ENCODE peak calls at places on chromosomes 4 and X, in six cellular contexts. Z, W, E, P, S and K are unnamed samples.

GRCh38 chrX:96837808-96838207 is 45.9 kb upstream of the RPA4 start:
- DNase-seq in P (no peak), Z (no peak), W (no peak), S (no peak), E (no peak), K (no peak)

GRCh38 chrX:7254144-7254543 is 106.2 kb upstream of the PUDP start:
- DNase-seq in P (no peak), W (peak), E (no peak), Z (no peak), S (no peak), K (no peak)

GRCh38 chrX:78619829-78620228 is 39.3 kb downstream of the RTL3 start:
- DNase-seq in P (no peak), E (no peak), W (no peak), S (no peak), Z (no peak), K (no peak)

GRCh38 chr4:8176547-8177399 is 18.2 kb upstream of the ABLIM2 start:
- DNase-seq in W (peak), Z (no peak), P (peak), S (peak), E (no peak), K (peak)

GRCh38 chr4:39043058-39043696 is 11.0 kb upstream of the TMEM156 start:
- DNase-seq in S (no peak), Z (no peak), E (no peak), W (no peak), P (no peak), K (no peak)

GRCh38 chr4:101279377-101279871 is 67.9 kb downstream of the PPP3CA start:
- DNase-seq in Z (no peak), E (peak), P (peak), S (no peak), W (peak), K (no peak)

GRCh38 chr4:149371021-149371420 is 444.6 kb downstream of the IQCM start:
- DNase-seq in S (no peak), W (peak), E (peak), Z (no peak), P (peak), K (peak)

GRCh38 chrX:370244-370962 is 16.3 kb downstream of the PPP2R3B start:
- DNase-seq in Z (no peak), P (no peak), S (no peak), E (no peak), W (no peak), K (no peak)

GRCh38 chr4:22471999-22472434 is 43.8 kb downstream of the ADGRA3 start:
- DNase-seq in W (no peak), E (no peak), Z (no peak), S (no peak), P (no peak), K (no peak)

GRCh38 chr4:79652726-79653125 is 244.7 kb upstream of the GK2 start:
- DNase-seq in Z (no peak), S (no peak), E (no peak), W (no peak), P (no peak), K (no peak)

GRCh38 chrX:106707771-106708454 is 18.6 kb upstream of the RNF128 start:
- DNase-seq in P (no peak), Z (no peak), S (no peak), E (peak), W (no peak), K (no peak)

GRCh38 chr4:8394125-8394524 is 46.4 kb downstream of the ACOX3 start:
- DNase-seq in W (no peak), S (no peak), E (peak), P (no peak), Z (no peak), K (no peak)

GRCh38 chr4:184328022-184328736 is 110.5 kb upstream of the ENPP6 start:
- DNase-seq in S (no peak), Z (no peak), W (peak), E (no peak), P (no peak), K (peak)

GRCh38 chrX:153941331-153942252 is 2.9 kb downstream of the RENBP start:
- DNase-seq in S (no peak), W (no peak), E (no peak), Z (no peak), P (no peak), K (no peak)

GRCh38 chrX:24392709-24393108 is 32.3 kb downstream of the SUPT20HL1 start:
- DNase-seq in Z (no peak), W (no peak), P (no peak), S (no peak), E (no peak), K (no peak)

GRCh38 chr4:182142146-182143085 is 100.8 kb upstream of the TENM3 start:
- DNase-seq in W (no peak), Z (no peak), E (no peak), P (no peak), S (no peak), K (no peak)

GRCh38 chr4:167826281-167826680 is 266.1 kb upstream of the ANXA10 start:
- DNase-seq in S (no peak), W (no peak), Z (no peak), P (no peak), E (no peak), K (no peak)

GRCh38 chr4:35358001-35358584 is 886.2 kb downstream of the ARAP2 start:
- DNase-seq in W (no peak), P (no peak), Z (no peak), E (no peak), S (no peak), K (no peak)

GRCh38 chr4:162392938-162393337 is 229.1 kb upstream of the FSTL5 start:
- DNase-seq in E (no peak), Z (no peak), S (no peak), W (no peak), P (no peak), K (no peak)

GRCh38 chrX:68365356-68365755 is 67.9 kb downstream of the OPHN1 start:
- DNase-seq in Z (no peak), W (no peak), S (no peak), E (no peak), P (no peak), K (no peak)

GRCh38 chr4:177356921-177357320 is 47.2 kb downstream of the NEIL3 start:
- DNase-seq in S (no peak), Z (no peak), P (no peak), E (no peak), W (no peak), K (no peak)

GRCh38 chr4:148730766-148731165 is 288.6 kb upstream of the NR3C2 start:
- DNase-seq in Z (no peak), S (no peak), P (no peak), W (no peak), E (no peak), K (no peak)

GRCh38 chrX:73930300-73930699 is 367.3 kb downstream of the CHIC1 start:
- DNase-seq in Z (no peak), W (no peak), S (no peak), E (no peak), P (no peak), K (no peak)

GRCh38 chr4:154004859-154005520 is 216.1 kb upstream of the SFRP2 start:
- DNase-seq in E (peak), W (no peak), S (no peak), Z (no peak), P (no peak), K (no peak)

GRCh38 chrX:130831347-130831722 is 71.7 kb downstream of the ENOX2 start:
- DNase-seq in Z (no peak), S (no peak), P (no peak), W (no peak), E (no peak), K (no peak)

GRCh38 chr4:41619161-41619560 is 81.2 kb downstream of the LIMCH1 start:
- DNase-seq in E (no peak), Z (no peak), S (no peak), P (no peak), W (no peak), K (no peak)

GRCh38 chr4:140330311-140330900 is 43.0 kb upstream of the SCOC start:
- DNase-seq in E (peak), W (no peak), P (peak), S (no peak), Z (no peak), K (no peak)

GRCh38 chr4:57265831-57266582 is 155.8 kb upstream of the IGFBP7 start:
- DNase-seq in P (no peak), W (no peak), S (no peak), Z (no peak), E (no peak), K (no peak)

GRCh38 chrX:24259544-24260240 is 54.2 kb downstream of the SUPT20HL2 start:
- DNase-seq in W (peak), S (peak), E (peak), Z (no peak), P (peak), K (peak)

GRCh38 chr4:74659576-74660411 is 134.5 kb downstream of the BTC start:
- DNase-seq in W (no peak), E (peak), Z (no peak), S (no peak), P (no peak), K (no peak)